ENCODE peak calls at places on chromosomes 7 and 10, in seven cellular contexts. G, H, I, M, A, Z and O are unnamed samples. For H3K4me1 and H3K27me3, the result is how much of the 10 kb centered on the place peaks cover.

GRCh38 chr7:24936121-24936824 is 43.7 kb downstream of the OSBPL3 start:
- DNase-seq in H (peak), M (no peak), A (peak), G (peak), Z (no peak), I (no peak), O (no peak)

GRCh38 chr10:34061846-34062245 is 727.4 kb upstream of the NRP1 start:
- DNase-seq in M (no peak), A (no peak), Z (no peak), I (no peak), H (no peak), G (no peak), O (no peak)

GRCh38 chr10:70803768-70804423 is 11.9 kb upstream of the SGPL1 start:
- DNase-seq in M (no peak), G (no peak), I (no peak), H (peak), A (peak), Z (no peak), O (peak)

GRCh38 chr7:27546610-27547009 is 116.1 kb downstream of the HIBADH start:
- DNase-seq in M (no peak), Z (no peak), A (no peak), I (no peak), G (no peak), H (peak), O (no peak)

GRCh38 chr7:151113344-151114150 is 27.3 kb downstream of the AGAP3 start:
- DNase-seq in H (peak), Z (peak), M (no peak), I (peak), G (peak), A (peak), O (peak)

GRCh38 chr10:15472008-15472407 is 100.9 kb upstream of the FAM171A1 start:
- DNase-seq in Z (no peak), G (no peak), I (no peak), H (no peak), A (no peak), M (no peak), O (no peak)

GRCh38 chr10:71277914-71278665 is 41.0 kb upstream of the SLC29A3 start:
- DNase-seq in H (no peak), A (no peak), I (no peak), M (no peak), G (no peak), Z (no peak), O (no peak)

GRCh38 chr7:148078126-148078525 is 512.4 kb upstream of the C7orf33 start:
- DNase-seq in I (no peak), A (peak), Z (no peak), G (no peak), M (no peak), H (no peak), O (peak)

GRCh38 chr10:121232494-121232893 is 365.8 kb downstream of the FGFR2 start:
- DNase-seq in Z (no peak), A (no peak), M (no peak), G (no peak), H (no peak), I (no peak), O (no peak)

GRCh38 chr10:14578060-14578952 is 196.4 kb downstream of the FAM107B start:
- DNase-seq in A (no peak), G (peak), I (peak), H (peak), Z (no peak), M (no peak), O (peak)

GRCh38 chr10:124935946-124936345 is 6.0 kb upstream of the ZRANB1 start:
- DNase-seq in G (peak), Z (no peak), H (peak), M (no peak), A (no peak), I (no peak), O (no peak)

GRCh38 chr7:149607683-149608082 is 110.1 kb upstream of the ZNF746 start:
- DNase-seq in I (no peak), G (no peak), A (no peak), H (no peak), Z (no peak), M (no peak), O (no peak)

GRCh38 chr10:14063531-14064317 is 267.0 kb downstream of the FRMD4A start:
- DNase-seq in G (peak), Z (no peak), A (peak), H (no peak), I (no peak), M (no peak), O (no peak)

GRCh38 chr10:122510326-122510725 is 49.0 kb downstream of the HTRA1 start:
- DNase-seq in M (no peak), I (no peak), H (no peak), Z (no peak), A (no peak), G (no peak), O (no peak)

GRCh38 chr7:100472121-100472851 is 6.7 kb downstream of the TSC22D4 start:
- DNase-seq in M (no peak), G (no peak), A (no peak), Z (no peak), I (no peak), H (no peak), O (no peak)

GRCh38 chr7:107105591-107106245 is 61.2 kb downstream of the PRKAR2B start:
- DNase-seq in G (no peak), M (no peak), Z (no peak), I (no peak), A (no peak), H (no peak), O (no peak)

GRCh38 chr10:3563298-3563697 is 221.7 kb downstream of the KLF6 start:
- DNase-seq in G (no peak), Z (no peak), I (no peak), M (no peak), H (no peak), A (no peak), O (no peak)

GRCh38 chr10:34504534-34504933 is 310.6 kb downstream of the PARD3 start:
- DNase-seq in G (peak), A (peak), I (no peak), Z (no peak), H (peak), M (no peak), O (peak)

GRCh38 chr7:785416-785815 is 46.9 kb upstream of the SUN1 start:
- DNase-seq in Z (no peak), H (no peak), M (no peak), G (no peak), I (no peak), A (no peak), O (no peak)

GRCh38 chr7:26151953-26152781 is at the start of gene NFE2L3:
- DNase-seq in A (peak), G (peak), M (peak), Z (peak), H (peak), I (peak), O (peak)

GRCh38 chr10:7826971-7827370 is 8.7 kb downstream of the TAF3 start:
- DNase-seq in G (peak), Z (no peak), I (peak), H (peak), M (no peak), A (no peak), O (peak)

GRCh38 chr7:17530741-17531417 is 232.4 kb downstream of the AHR start:
- DNase-seq in A (no peak), M (no peak), I (no peak), H (peak), Z (no peak), G (peak), O (no peak)

GRCh38 chr10:58291538-58292174 is 22.7 kb downstream of the CISD1 start:
- DNase-seq in Z (no peak), A (peak), I (peak), G (peak), H (peak), M (no peak), O (peak)

GRCh38 chr7:41711283-41712064 is 8.6 kb upstream of the INHBA start:
- DNase-seq in H (peak), Z (no peak), A (peak), G (peak), M (no peak), I (peak), O (peak)

GRCh38 chr10:75165684-75166622 is 44.6 kb upstream of the VDAC2 start:
- DNase-seq in A (no peak), G (peak), H (no peak), Z (no peak), I (no peak), M (no peak), O (no peak)

GRCh38 chr10:79073784-79074432 is 5.1 kb downstream of the ZMIZ1 start:
- DNase-seq in H (peak), I (no peak), G (peak), M (peak), A (peak), Z (peak), O (peak)

GRCh38 chr7:101915000-101915399 is 97.6 kb downstream of the CUX1 start:
- DNase-seq in Z (peak), A (no peak), M (peak), H (no peak), G (no peak), I (peak), O (no peak)

GRCh38 chr10:11875499-11876281 is 52.5 kb downstream of the PROSER2 start:
- DNase-seq in A (peak), I (no peak), G (peak), Z (peak), M (peak), H (peak), O (peak)

GRCh38 chr7:112453505-112454171 is 3.4 kb downstream of the IFRD1 start:
- DNase-seq in Z (no peak), H (no peak), A (no peak), M (no peak), I (no peak), G (peak), O (no peak)

GRCh38 chr7:4067476-4067760 is 614.7 kb upstream of the FOXK1 start:
- DNase-seq in I (no peak), G (no peak), H (no peak), Z (no peak), A (no peak), M (no peak), O (no peak)

GRCh38 chr7:94374231-94374630 is 20.5 kb upstream of the COL1A2 start:
- DNase-seq in H (peak), Z (peak), G (peak), I (no peak), M (peak), A (peak), O (peak)
- H3K4me3 ChIP-seq in H (no peak), Z (no peak), G (peak), I (no peak), M (peak), A (no peak), O (no peak)

DNA sequence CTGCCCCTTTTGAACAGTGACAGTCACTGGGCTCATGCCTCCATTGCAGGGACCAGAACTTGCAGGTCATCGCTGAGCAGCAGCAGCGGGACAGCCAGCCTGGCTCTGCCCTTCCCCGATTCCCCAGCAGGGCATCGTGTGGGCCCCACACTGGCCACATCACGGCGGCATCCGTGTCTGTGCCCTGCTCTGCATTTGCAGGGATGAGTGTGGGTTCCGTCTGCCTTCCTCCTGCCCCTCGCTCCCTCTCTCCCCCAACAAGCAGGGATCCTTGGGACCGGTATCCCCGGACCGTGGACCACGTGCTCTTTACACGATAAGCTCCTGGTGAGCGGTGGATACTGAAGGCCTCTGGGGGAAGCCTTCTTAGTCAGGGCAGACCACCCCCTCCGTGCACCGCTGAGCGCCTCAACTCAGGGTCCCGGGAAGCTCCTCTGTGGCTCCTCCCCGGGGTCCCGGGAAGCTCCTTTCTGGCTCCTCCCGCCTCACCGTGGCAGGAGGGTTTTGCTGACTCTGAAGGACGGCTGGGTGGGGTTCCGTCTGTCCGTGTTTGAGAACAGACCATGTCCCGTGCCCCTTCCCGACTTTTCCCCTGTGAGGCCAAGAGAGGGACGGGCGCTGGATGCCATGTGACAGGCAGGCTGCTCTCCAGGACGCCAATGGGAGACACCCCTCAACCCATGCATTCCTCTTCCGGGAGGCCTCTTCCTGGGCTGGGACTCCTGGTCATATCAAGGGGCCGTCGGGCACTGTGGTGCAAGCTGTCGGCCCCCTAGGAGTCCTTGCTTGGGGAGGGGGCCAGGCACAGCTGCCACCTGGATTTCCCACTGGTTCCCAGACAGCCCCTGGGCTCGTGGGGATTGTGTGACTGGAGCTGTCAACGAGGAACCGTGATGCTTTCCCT is 23.5 kb upstream of the NKX6-2 start:
- DNase-seq in G (no peak), H (no peak), A (no peak), I (no peak), Z (no peak), M (no peak), O (no peak)
- H3K4me1 ChIP-seq in G (under half), H (under half), A (under half), I (under half), Z (under half), M (under half), O (under half)

GRCh38 chr7:131067220-131067619 is 260.5 kb upstream of the MKLN1 start:
- DNase-seq in I (peak), A (no peak), Z (no peak), G (no peak), M (no peak), H (no peak), O (no peak)
- H3K27me3 ChIP-seq in I (under half), A (under half), Z (under half), G (under half), M (under half), H (under half), O (under half)

DNA sequence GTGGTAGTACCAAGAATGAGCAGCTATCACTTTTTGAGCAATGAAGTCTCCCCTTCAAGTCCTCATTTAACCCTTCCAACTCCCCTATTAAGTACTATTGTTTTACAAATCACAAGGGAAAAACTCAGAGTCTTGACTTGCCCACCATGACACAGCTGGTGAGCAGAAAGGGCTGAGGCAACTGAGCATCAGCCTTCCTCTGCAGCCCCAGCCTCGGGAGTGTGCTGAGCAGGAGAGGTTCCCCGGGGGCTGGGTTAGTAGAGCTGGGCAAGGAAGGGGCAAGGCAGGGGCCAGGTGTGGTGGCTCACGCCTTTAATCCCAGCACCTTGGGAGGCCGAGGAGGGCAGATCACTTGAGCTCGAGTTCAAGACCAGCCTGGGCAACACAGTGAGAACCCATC is 3.2 kb downstream of the FRAT2 start:
- DNase-seq in Z (no peak), M (no peak), I (no peak), H (no peak), A (no peak), G (no peak), O (no peak)
- H3K4me3 ChIP-seq in Z (no peak), M (peak), I (no peak), H (no peak), A (no peak), G (no peak), O (no peak)

GRCh38 chr10:128995676-128996075 is 471.4 kb upstream of the MGMT start:
- DNase-seq in H (no peak), G (no peak), I (no peak), A (no peak), Z (no peak), M (no peak), O (no peak)

GRCh38 chr10:128993911-128994538 is 473.0 kb upstream of the MGMT start:
- DNase-seq in G (no peak), A (no peak), Z (no peak), I (no peak), M (no peak), H (no peak), O (no peak)

GRCh38 chr10:128996092-128996491 is 470.9 kb upstream of the MGMT start:
- DNase-seq in H (no peak), M (no peak), I (no peak), G (no peak), Z (no peak), A (no peak), O (no peak)

GRCh38 chr10:128993443-128993842 is 473.6 kb upstream of the MGMT start:
- DNase-seq in H (no peak), M (no peak), I (no peak), G (no peak), A (no peak), Z (no peak), O (no peak)

DNA sequence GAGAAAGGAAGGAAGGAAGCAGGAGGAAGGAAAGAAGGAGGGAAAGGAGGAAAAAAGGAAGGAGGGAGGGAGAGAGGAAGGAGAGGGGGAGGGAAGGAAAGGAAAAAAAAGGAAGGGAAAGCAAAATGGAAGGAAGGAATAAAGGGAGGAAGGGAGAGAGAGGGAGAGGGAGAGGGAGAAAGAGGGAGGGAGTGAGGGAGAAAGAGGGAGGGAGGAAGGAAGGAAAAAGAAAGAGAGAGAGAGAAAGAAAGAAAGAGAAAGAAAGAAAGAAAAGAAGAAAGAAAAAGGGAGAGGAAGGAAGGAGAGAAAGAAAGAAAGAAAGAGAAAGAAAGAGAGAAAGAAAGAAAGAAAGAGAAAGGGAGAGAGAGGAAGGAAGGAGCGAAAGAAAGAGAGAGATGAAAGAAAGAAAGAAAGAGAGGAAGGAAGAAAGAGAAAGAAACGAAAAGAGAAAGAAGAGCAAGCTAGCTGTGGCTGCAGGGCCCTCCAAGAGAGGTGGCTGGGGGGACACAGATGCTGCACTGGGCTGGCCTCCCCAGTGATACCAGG is 472.4 kb upstream of the MGMT start:
- DNase-seq in I (no peak), M (no peak), G (no peak), A (no peak), Z (no peak), H (no peak), O (no peak)
- H3K4me1 ChIP-seq in I (under half), M (under half), G (under half), A (under half), Z (under half), H (under half), O (under half)